ENCODE peak calls at places on chromosomes 4 and X, in six cellular contexts. O, I, Y, L, H and Q are unnamed samples.
A peak's percentile ranks its signal among the peaks of the same experiment; 100 is the strongest.

GRCh38 chr4:79141530-79141929 is 184.3 kb downstream of the NAA11 start:
- DNase-seq in L (peak; percentile 72), Y (no peak), I (peak; percentile 19), H (no peak), O (peak; percentile 6), Q (no peak)

GRCh38 chr4:177349191-177349590 is 39.5 kb downstream of the NEIL3 start:
- DNase-seq in I (no peak), Y (no peak), L (no peak), H (no peak), O (no peak), Q (no peak)

GRCh38 chr4:90181644-90182043 is 54.5 kb downstream of the CCSER1 start:
- DNase-seq in L (no peak), Y (no peak), O (no peak), I (no peak), H (no peak), Q (no peak)

GRCh38 chr4:72375050-72375736 is 193.8 kb downstream of the ADAMTS3 start:
- DNase-seq in I (no peak), Y (no peak), L (no peak), O (peak; percentile 29), H (no peak), Q (no peak)

GRCh38 chr4:114811564-114812360 is 213.2 kb downstream of the UGT8 start:
- DNase-seq in O (no peak), L (no peak), Y (no peak), H (no peak), I (no peak), Q (no peak)

GRCh38 chr4:165635261-165635838 is 237.7 kb upstream of the TLL1 start:
- DNase-seq in I (peak; percentile 23), L (no peak), Y (no peak), O (no peak), H (no peak), Q (no peak)

GRCh38 chr4:2094545-2094944 is 35.4 kb downstream of the NAT8L start:
- DNase-seq in O (no peak), H (no peak), I (no peak), Y (no peak), L (peak; percentile 53), Q (no peak)

GRCh38 chr4:38788327-38788726 is 5.5 kb upstream of the TLR10 start:
- DNase-seq in I (no peak), Y (no peak), O (peak; percentile 8), L (no peak), H (no peak), Q (no peak)

GRCh38 chr4:8639021-8639420 is 46.5 kb downstream of the CPZ start:
- DNase-seq in Y (peak; percentile 53), I (no peak), H (no peak), L (peak; percentile 78), O (no peak), Q (no peak)

GRCh38 chr4:132001542-132001941 is 1147.6 kb upstream of the PCDH10 start:
- DNase-seq in O (peak; percentile 65), Y (no peak), I (no peak), L (no peak), H (no peak), Q (no peak)

GRCh38 chrX:154452823-154453222 is 5.3 kb upstream of the PLXNA3 start:
- DNase-seq in O (no peak), I (no peak), Y (no peak), L (no peak), H (no peak), Q (no peak)

GRCh38 chr4:24885342-24885741 is 27.5 kb downstream of the CCDC149 start:
- DNase-seq in O (no peak), I (no peak), H (no peak), L (no peak), Y (no peak), Q (no peak)

GRCh38 chrX:9913041-9913440 is 54.1 kb upstream of the CLDN34 start:
- DNase-seq in H (no peak), L (no peak), I (no peak), O (no peak), Y (no peak), Q (no peak)

GRCh38 chrX:22164770-22165388 is 107.8 kb upstream of the CBLL2 start:
- DNase-seq in Y (no peak), H (no peak), I (no peak), O (no peak), L (no peak), Q (no peak)

GRCh38 chrX:118530537-118530936 is 34.9 kb downstream of the DOCK11 start:
- DNase-seq in O (no peak), Y (no peak), H (no peak), I (no peak), L (no peak), Q (no peak)

GRCh38 chrX:41481264-41482109 is 34.3 kb downstream of the NYX start:
- DNase-seq in L (no peak), Y (no peak), I (no peak), O (no peak), H (no peak), Q (no peak)

GRCh38 chrX:134377537-134377936 is 82.4 kb upstream of the HPRT1 start:
- DNase-seq in H (no peak), L (no peak), Y (no peak), I (peak; percentile 64), O (peak; percentile 18), Q (no peak)

GRCh38 chrX:136268051-136269048 is 17.1 kb upstream of the MAP7D3 start:
- DNase-seq in O (peak; percentile 15), Y (no peak), H (peak; percentile 20), I (peak; percentile 67), L (no peak), Q (no peak)

GRCh38 chrX:114338870-114339269 is 245.0 kb upstream of the HTR2C start:
- DNase-seq in Y (no peak), O (no peak), L (no peak), H (no peak), I (no peak), Q (no peak)

GRCh38 chr4:140286503-140286902 is 86.9 kb upstream of the SCOC start:
- DNase-seq in O (no peak), L (no peak), Y (no peak), I (no peak), H (no peak), Q (no peak)

GRCh38 chr4:7365472-7366179 is 69.1 kb downstream of the PSAPL1 start:
- DNase-seq in H (no peak), L (no peak), I (no peak), Y (no peak), O (no peak), Q (no peak)

GRCh38 chrX:153970398-153971123 is 1.1 kb downstream of the HCFC1 start:
- DNase-seq in I (peak; percentile 37), O (peak; percentile 29), Y (peak; percentile 82), L (no peak), H (no peak), Q (no peak)

GRCh38 chrX:72208126-72208525 is 26.6 kb downstream of the PIN4 start:
- DNase-seq in O (no peak), Y (no peak), H (no peak), I (no peak), L (no peak), Q (no peak)

GRCh38 chr4:13829457-13829856 is 201.9 kb upstream of the BOD1L1 start:
- DNase-seq in I (no peak), O (no peak), H (no peak), L (no peak), Y (no peak), Q (no peak)

GRCh38 chrX:2691543-2692220 is 587 bp downstream of the CD99 start:
- DNase-seq in L (peak; percentile 90), O (no peak), H (no peak), Y (peak; percentile 76), I (no peak), Q (no peak)

GRCh38 chr4:83535945-83536648 is at the start of gene GPAT3:
- DNase-seq in Y (peak; percentile 91), I (peak; percentile 55), L (peak; percentile 96), H (peak; percentile 46), O (no peak), Q (peak; percentile 54)
- TF ChIP-seq CTCF in Y (no peak), I (no peak), L (no peak), H (no peak), O (no peak), Q (no peak)

GRCh38 chrX:112043997-112044396 is 38.6 kb downstream of the TRPC5 start:
- DNase-seq in L (no peak), O (no peak), Y (no peak), I (peak; percentile 50), H (no peak), Q (no peak)
- TF ChIP-seq CTCF in L (no peak), O (no peak), Y (no peak), I (peak; percentile 44), H (peak; percentile 37), Q (no peak)

GRCh38 chr4:123090886-123091285 is 168.5 kb upstream of the NUDT6 start:
- DNase-seq in Y (no peak), O (no peak), H (no peak), I (no peak), L (no peak), Q (no peak)

GRCh38 chr4:123092603-123093002 is 170.2 kb upstream of the NUDT6 start:
- DNase-seq in I (no peak), H (no peak), Y (no peak), O (no peak), L (no peak), Q (no peak)

GRCh38 chr4:123093247-123093646 is 170.8 kb upstream of the NUDT6 start:
- DNase-seq in I (no peak), H (no peak), Y (no peak), L (no peak), O (no peak), Q (no peak)

GRCh38 chr4:123083612-123084011 is 161.2 kb upstream of the NUDT6 start:
- DNase-seq in H (no peak), I (no peak), Y (no peak), L (no peak), O (no peak), Q (no peak)

DNA sequence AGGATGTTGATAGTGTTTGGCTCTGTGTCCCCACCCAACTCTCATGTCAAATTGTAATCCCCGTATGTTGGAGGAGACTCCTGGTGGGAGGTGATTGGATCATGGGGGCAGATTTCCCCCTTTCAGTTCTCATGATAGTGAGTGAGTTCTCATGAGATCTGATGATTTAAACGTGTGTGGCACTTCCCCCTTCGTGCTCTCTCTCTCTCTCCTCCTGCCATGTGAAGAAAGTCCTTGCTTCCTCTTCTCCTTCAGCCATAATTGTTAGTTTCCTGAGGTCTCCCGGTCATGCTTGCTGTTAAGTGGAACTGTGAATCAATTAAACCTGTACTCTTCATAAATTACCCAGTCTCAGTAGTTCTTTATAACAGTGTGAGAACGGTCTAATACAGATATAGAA is 166.1 kb upstream of the NUDT6 start:
- DNase-seq in L (no peak), I (no peak), O (no peak), Y (no peak), H (no peak), Q (no peak)
- TF ChIP-seq CTCF in L (no peak), I (no peak), O (no peak), Y (no peak), H (no peak), Q (no peak)

GRCh38 chrX:96183843-96184242 is 500.8 kb upstream of the DIAPH2 start:
- DNase-seq in H (no peak), Y (no peak), I (peak; percentile 24), O (no peak), L (no peak), Q (no peak)

GRCh38 chrX:96181571-96181970 is 503.1 kb upstream of the DIAPH2 start:
- DNase-seq in I (no peak), O (no peak), H (no peak), Y (no peak), L (no peak), Q (no peak)

DNA sequence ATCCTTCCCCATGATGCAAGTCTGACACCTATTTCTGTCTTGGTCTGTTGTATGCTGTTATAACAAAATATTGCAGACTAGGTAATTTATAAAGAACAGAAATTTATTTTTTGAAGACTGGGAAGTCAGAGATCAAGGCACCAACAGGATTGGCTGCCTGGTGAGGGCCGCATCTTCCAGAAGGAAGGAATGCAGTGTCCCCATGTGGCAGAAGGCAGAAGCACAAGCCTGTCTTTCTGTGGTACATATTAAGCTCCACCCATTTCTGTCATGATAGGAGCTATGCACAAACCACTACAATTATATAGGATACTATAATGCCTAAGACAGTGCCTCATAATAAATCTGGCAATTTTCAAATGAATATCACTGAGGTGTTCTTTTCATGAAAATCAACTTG is 502.3 kb upstream of the DIAPH2 start:
- DNase-seq in Y (no peak), O (no peak), L (no peak), H (no peak), I (peak; percentile 55), Q (no peak)
- TF ChIP-seq CTCF in Y (peak; percentile 29), O (peak; percentile 42), L (no peak), H (peak; percentile 24), I (peak; percentile 70), Q (no peak)